ENCODE peak calls at places on chromosomes 3 and 15, in four cellular contexts. A is GM12878, X is K562, I is H1. D is an unnamed sample. For H3K9me3, the result is how much of the 10 kb centered on the place peaks cover.

GRCh38 chr3:124985358-124985757 is 50.8 kb upstream of the MUC13 start:
- DNase-seq in A (no peak), X (no peak), I (no peak), D (no peak)

GRCh38 chr3:123652346-123652984 is 67.6 kb upstream of the HACD2 start:
- DNase-seq in A (no peak), X (peak), I (peak), D (peak)

GRCh38 chr3:119338749-119339148 is 44.6 kb downstream of the ARHGAP31 start:
- DNase-seq in A (no peak), X (no peak), I (no peak), D (no peak)

GRCh38 chr15:47987908-47988532 is 132.8 kb upstream of the SLC24A5 start:
- DNase-seq in A (peak), X (peak), I (no peak), D (peak)

GRCh38 chr3:59121346-59122144 is 71.7 kb upstream of the CFAP20DC start:
- DNase-seq in A (no peak), X (no peak), I (no peak), D (no peak)

GRCh38 chr15:50066202-50066601 is 52.8 kb downstream of the ATP8B4 start:
- DNase-seq in A (no peak), X (no peak), I (no peak), D (no peak)

GRCh38 chr15:63323798-63324651 is 46.6 kb downstream of the APH1B start:
- DNase-seq in A (no peak), X (no peak), I (no peak), D (no peak)

GRCh38 chr15:39589815-39590644 is 9.2 kb downstream of the THBS1 start:
- DNase-seq in A (no peak), X (no peak), I (no peak), D (no peak)

GRCh38 chr3:63892773-63893352 is 19.3 kb downstream of the SCAANT1 start:
- DNase-seq in A (no peak), X (no peak), I (no peak), D (no peak)

GRCh38 chr15:83164409-83165404 is 42.9 kb downstream of the HDGFL3 start:
- DNase-seq in A (no peak), X (no peak), I (no peak), D (no peak)

GRCh38 chr3:125613204-125613603 is 17.9 kb upstream of the OSBPL11 start:
- DNase-seq in A (no peak), X (no peak), I (no peak), D (no peak)

GRCh38 chr15:69666441-69666882 is 213.8 kb downstream of the RPLP1 start:
- DNase-seq in A (no peak), X (peak), I (no peak), D (no peak)

GRCh38 chr15:57183041-57183440 is 193.3 kb upstream of the CGNL1 start:
- DNase-seq in A (no peak), X (no peak), I (no peak), D (no peak)

GRCh38 chr3:42442640-42443039 is 32.2 kb upstream of the LYZL4 start:
- DNase-seq in A (no peak), X (peak), I (no peak), D (no peak)

GRCh38 chr3:6861331-6861988 is 545 bp downstream of the GRM7 start:
- DNase-seq in A (no peak), X (no peak), I (no peak), D (no peak)

GRCh38 chr15:89808160-89808870 is 6.3 kb downstream of the ANPEP start:
- DNase-seq in A (no peak), X (no peak), I (no peak), D (no peak)

GRCh38 chr3:71444861-71445259 is 138.7 kb downstream of the FOXP1 start:
- DNase-seq in A (no peak), X (no peak), I (no peak), D (no peak)

GRCh38 chr3:71724584-71725278 is 471 bp downstream of the EIF4E3 start:
- DNase-seq in A (no peak), X (peak), I (no peak), D (no peak)

GRCh38 chr3:42216302-42216701 is 49.7 kb downstream of the CCK start:
- DNase-seq in A (no peak), X (no peak), I (no peak), D (no peak)

GRCh38 chr3:79140718-79141117 is 627.1 kb downstream of the ROBO1 start:
- DNase-seq in A (no peak), X (no peak), I (no peak), D (no peak)

GRCh38 chr15:92958105-92958504 is 58.0 kb downstream of the CHD2 start:
- DNase-seq in A (no peak), X (no peak), I (no peak), D (no peak)

GRCh38 chr3:79551325-79551892 is 216.4 kb downstream of the ROBO1 start:
- DNase-seq in A (no peak), X (no peak), I (no peak), D (no peak)

GRCh38 chr3:171404376-171404982 is 55.7 kb downstream of the TNIK start:
- DNase-seq in A (no peak), X (no peak), I (no peak), D (no peak)

GRCh38 chr3:49813497-49814174 is at the start of gene UBA7:
- DNase-seq in A (no peak), X (peak), I (no peak), D (no peak)

GRCh38 chr15:39427705-39428104 is 153.2 kb upstream of the THBS1 start:
- DNase-seq in A (no peak), X (peak), I (no peak), D (no peak)

GRCh38 chr3:111803123-111803593 is 55.9 kb upstream of the PHLDB2 start:
- DNase-seq in A (no peak), X (no peak), I (no peak), D (no peak)
- TF ChIP-seq ZNF274 in A (no peak), X (no peak), I (no peak), D (no peak)

DNA sequence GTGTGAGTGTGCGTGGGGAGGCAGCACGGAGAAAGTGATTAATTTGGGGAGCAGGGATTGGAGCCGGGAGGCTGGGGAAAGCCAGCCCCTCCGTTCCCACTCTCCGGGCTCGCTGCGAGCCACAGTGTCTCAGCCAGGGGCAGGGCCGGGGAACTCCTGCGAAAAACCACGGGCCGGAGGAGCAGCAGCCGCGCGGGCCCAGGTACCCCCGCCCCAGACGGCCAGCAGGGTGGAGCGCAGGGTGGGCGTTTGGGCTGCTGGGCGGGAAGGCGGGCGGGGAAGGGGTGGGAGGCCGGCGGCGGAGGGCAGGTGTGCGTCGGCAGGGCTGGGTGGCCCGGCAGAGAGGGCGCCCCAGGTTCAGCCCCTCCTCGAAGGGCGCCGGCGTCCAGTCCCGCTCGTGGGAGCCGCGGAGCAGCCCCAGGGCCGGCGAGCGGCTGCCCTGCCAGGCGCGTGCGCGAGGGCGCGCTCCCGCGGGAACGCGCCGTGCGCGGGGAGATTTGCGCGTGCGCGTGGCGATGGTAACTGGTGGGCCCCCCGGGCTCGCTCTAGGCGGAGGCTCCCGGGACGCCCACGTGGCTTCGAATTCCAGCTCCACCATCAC is 1.4 kb downstream of the CHL1 start:
- DNase-seq in A (no peak), X (no peak), I (no peak), D (no peak)
- H3K9me3 ChIP-seq in A (under half), X (under half), I (under half), D (under half)

GRCh38 chr15:68378595-68378994 is 53.4 kb downstream of the ITGA11 start:
- DNase-seq in A (no peak), X (no peak), I (no peak), D (no peak)

GRCh38 chr15:68379759-68380290 is 52.1 kb downstream of the ITGA11 start:
- DNase-seq in A (no peak), X (no peak), I (no peak), D (no peak)

GRCh38 chr15:68377766-68378165 is 54.2 kb downstream of the ITGA11 start:
- DNase-seq in A (no peak), X (no peak), I (no peak), D (no peak)

GRCh38 chr15:68380456-68380855 is 51.5 kb downstream of the ITGA11 start:
- DNase-seq in A (no peak), X (no peak), I (no peak), D (no peak)

GRCh38 chr15:68379058-68379758 is 52.8 kb downstream of the ITGA11 start:
- DNase-seq in A (no peak), X (no peak), I (no peak), D (no peak)
- TF ChIP-seq YY1 in A (no peak), X (no peak), I (no peak), D (no peak)

GRCh38 chr3:11304160-11304559 is 32.0 kb downstream of the ATG7 start:
- DNase-seq in A (no peak), X (no peak), I (no peak), D (no peak)

GRCh38 chr3:11310258-11310657 is 38.1 kb downstream of the ATG7 start:
- DNase-seq in A (no peak), X (no peak), I (no peak), D (no peak)

GRCh38 chr3:11305509-11305908 is 33.3 kb downstream of the ATG7 start:
- DNase-seq in A (no peak), X (peak), I (no peak), D (no peak)

GRCh38 chr3:11307830-11308432 is 35.7 kb downstream of the ATG7 start:
- DNase-seq in A (no peak), X (no peak), I (no peak), D (no peak)

GRCh38 chr3:11306815-11307589 is 34.8 kb downstream of the ATG7 start:
- DNase-seq in A (no peak), X (no peak), I (no peak), D (no peak)
- TF ChIP-seq ZNF274 in A (no peak), X (no peak), I (no peak), D (no peak)

DNA sequence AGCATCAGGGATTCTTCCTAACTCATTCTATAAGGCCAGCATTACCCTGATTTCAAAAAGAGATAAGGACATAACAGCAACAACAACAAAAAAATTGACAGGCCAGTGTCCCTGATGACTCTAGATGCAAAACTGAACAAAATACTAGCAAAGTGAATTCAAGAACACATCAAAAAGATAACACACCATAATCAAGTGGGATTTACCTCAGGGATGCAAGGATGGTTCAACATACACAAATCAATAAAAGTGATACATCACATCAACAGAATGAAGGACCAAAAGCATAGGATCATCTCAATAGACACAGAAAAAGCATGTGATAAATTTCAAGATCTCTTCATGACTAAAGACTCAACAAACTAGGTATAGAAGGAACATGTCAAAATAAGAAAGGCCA is 119.6 kb downstream of the STT3B start:
- DNase-seq in A (no peak), X (no peak), I (no peak), D (no peak)
- H3K9me3 ChIP-seq in A (under half), X (under half), I (under half), D (under half)

DNA sequence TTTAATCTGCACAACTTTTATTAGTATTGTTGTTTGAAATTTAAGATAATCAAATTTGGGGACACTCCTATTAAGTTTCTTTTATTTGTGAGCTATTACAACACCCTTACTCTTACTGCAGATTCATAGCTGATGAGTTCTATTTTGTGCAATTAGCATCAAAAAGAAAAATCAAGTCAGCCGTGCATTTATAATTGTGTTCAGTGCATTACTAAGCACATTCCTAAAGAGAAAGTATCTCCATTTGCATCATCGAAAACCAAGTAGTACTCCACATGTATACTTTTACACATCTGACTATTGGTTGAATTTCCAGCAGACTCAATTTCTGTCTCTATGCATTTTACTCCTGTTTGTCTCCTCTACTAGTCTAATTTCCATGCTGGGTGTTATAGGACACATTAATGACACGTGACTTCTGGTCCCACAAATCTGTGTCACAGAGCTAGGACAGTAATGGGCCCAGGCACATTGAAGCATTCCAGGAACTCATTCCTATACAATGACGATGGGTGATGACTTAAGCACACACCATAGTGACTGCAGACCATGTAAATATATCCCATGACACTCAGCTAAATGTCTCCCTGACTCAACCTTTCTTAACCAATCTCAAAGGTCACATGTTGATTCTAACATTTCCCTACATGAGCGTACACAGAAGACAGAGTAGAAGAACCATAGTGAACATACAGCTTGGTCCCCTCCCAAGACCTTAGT is 477.5 kb downstream of the LPP start:
- DNase-seq in A (no peak), X (no peak), I (no peak), D (no peak)
- TF ChIP-seq YY1 in A (no peak), X (no peak), I (no peak), D (no peak)

GRCh38 chr3:55467099-55467498 is 20.0 kb downstream of the WNT5A start:
- DNase-seq in A (no peak), X (no peak), I (no peak), D (no peak)
- TF ChIP-seq ZNF274 in A (no peak), X (no peak), I (no peak), D (no peak)

DNA sequence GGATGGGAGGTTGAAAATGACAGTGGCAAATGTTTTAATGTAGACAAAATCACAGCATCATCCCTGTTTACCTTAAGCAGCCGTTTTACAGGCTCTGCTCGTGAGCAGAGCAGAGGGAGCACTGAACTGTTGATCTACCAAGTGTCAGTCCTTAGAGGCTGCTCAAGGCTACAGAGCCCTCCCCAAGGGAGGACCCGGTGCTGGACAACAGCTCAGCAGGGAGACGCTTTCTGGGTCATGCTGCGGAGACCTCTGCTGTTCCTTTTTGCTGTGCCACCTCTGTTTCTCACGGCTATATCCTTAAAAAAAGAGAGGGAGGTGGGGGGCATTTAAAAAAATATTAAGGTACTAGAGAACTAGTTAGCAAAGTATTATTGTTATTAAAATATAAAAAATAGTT is 400.2 kb downstream of the GABRB3 start:
- DNase-seq in A (no peak), X (no peak), I (no peak), D (no peak)
- H3K9me3 ChIP-seq in A (under half), X (under half), I (under half), D (under half)

GRCh38 chr3:11507719-11508118 is 136.0 kb downstream of the VGLL4 start:
- DNase-seq in A (no peak), X (peak), I (no peak), D (no peak)
- TF ChIP-seq YY1 in A (no peak), X (no peak), I (no peak), D (no peak)

D was measured in NT2/D1.